ENCODE peak calls at places on chromosomes 2 and 18, in five cellular contexts. U, D, V, T and A are unnamed samples.
A peak's percentile ranks its signal among the peaks of the same experiment; 100 is the strongest.

GRCh38 chr2:57987835-57988573 is 58.6 kb upstream of the VRK2 start:
- DNase-seq in V (no peak), D (no peak), T (no peak), U (no peak), A (no peak)

GRCh38 chr2:200655918-200656580 is 70.2 kb downstream of the AOX1 start:
- DNase-seq in V (no peak), T (no peak), U (peak; percentile 34), D (no peak), A (no peak)

GRCh38 chr18:12015697-12016062 is 34.4 kb downstream of the IMPA2 start:
- DNase-seq in D (peak; percentile 48), U (peak; percentile 72), T (no peak), V (no peak), A (no peak)

GRCh38 chr2:222298311-222299150 is at the start of gene PAX3:
- DNase-seq in D (no peak), U (no peak), T (no peak), V (no peak), A (no peak)

GRCh38 chr18:50284226-50284885 is 3.0 kb upstream of the MBD1 start:
- DNase-seq in T (peak; percentile 78), U (no peak), V (no peak), D (no peak), A (no peak)

GRCh38 chr18:64116806-64117205 is 32.1 kb downstream of the LINC00305 start:
- DNase-seq in V (no peak), U (no peak), D (no peak), T (no peak), A (no peak)

GRCh38 chr18:57780318-57781127 is 22.6 kb downstream of the ATP8B1 start:
- DNase-seq in T (no peak), U (peak; percentile 94), D (no peak), V (no peak), A (no peak)

GRCh38 chr2:163469561-163469962 is 266.2 kb downstream of the FIGN start:
- DNase-seq in D (no peak), V (no peak), U (no peak), T (no peak), A (peak; percentile 11)

GRCh38 chr2:227153766-227154486 is 10.1 kb downstream of the COL4A4 start:
- DNase-seq in T (no peak), U (no peak), D (no peak), V (no peak), A (no peak)

GRCh38 chr2:75561566-75562512 is 1.1 kb upstream of the EVA1A start:
- DNase-seq in D (no peak), T (no peak), U (peak; percentile 55), V (no peak), A (no peak)

GRCh38 chr2:85394976-85395375 is 15.2 kb downstream of the CAPG start:
- DNase-seq in D (no peak), U (no peak), V (no peak), T (no peak), A (no peak)

GRCh38 chr2:144703852-144704324 is 184.0 kb upstream of the ZEB2 start:
- DNase-seq in V (peak; percentile 37), T (peak; percentile 64), D (no peak), U (peak; percentile 61), A (peak; percentile 35)

GRCh38 chr18:27378396-27379094 is 193.4 kb upstream of the CHST9 start:
- DNase-seq in D (no peak), U (no peak), T (peak; percentile 81), V (no peak), A (no peak)

GRCh38 chr2:212903413-212903812 is 248.0 kb downstream of the IKZF2 start:
- DNase-seq in U (no peak), V (no peak), D (no peak), T (peak; percentile 45), A (no peak)
- TF ChIP-seq CTCF in U (no peak), V (no peak), D (no peak), T (no peak), A (no peak)

GRCh38 chr2:233007270-233007669 is 5.8 kb downstream of the NGEF start:
- DNase-seq in U (no peak), T (no peak), V (no peak), D (no peak), A (no peak)
- H3K27me3 ChIP-seq in U (peaks cover 18% of the 10 kb centered on the region), T (peaks cover 33% of the 10 kb centered on the region), V (no peaks in the 10 kb centered on the region), D (no peaks in the 10 kb centered on the region), A (peaks cover 8% of the 10 kb centered on the region)

GRCh38 chr2:219385958-219386520 is 1.7 kb downstream of the DNPEP start:
- DNase-seq in V (no peak), T (no peak), U (no peak), D (no peak), A (no peak)

GRCh38 chr2:219386532-219387280 is 1.0 kb downstream of the DNPEP start:
- DNase-seq in T (no peak), U (no peak), V (no peak), D (no peak), A (no peak)

GRCh38 chr2:219384872-219385271 is 2.8 kb downstream of the DNPEP start:
- DNase-seq in V (no peak), U (no peak), D (no peak), T (no peak), A (no peak)

GRCh38 chr2:219381448-219381847 is 6.3 kb downstream of the DNPEP start:
- DNase-seq in D (no peak), V (no peak), T (no peak), U (no peak), A (no peak)

GRCh38 chr2:219384083-219384713 is 3.5 kb downstream of the DNPEP start:
- DNase-seq in D (no peak), V (no peak), T (no peak), U (no peak), A (no peak)
- TF ChIP-seq CTCF in D (no peak), V (no peak), T (no peak), U (no peak), A (no peak)

GRCh38 chr2:28991462-28991861 is 10.4 kb downstream of the TOGARAM2 start:
- DNase-seq in T (no peak), U (peak; percentile 35), D (no peak), V (no peak), A (no peak)

GRCh38 chr2:28993211-28993960 is 12.3 kb downstream of the TOGARAM2 start:
- DNase-seq in D (no peak), T (peak; percentile 23), V (no peak), U (no peak), A (no peak)

GRCh38 chr2:28989973-28990372 is 8.9 kb downstream of the TOGARAM2 start:
- DNase-seq in V (no peak), T (no peak), U (no peak), D (no peak), A (no peak)

GRCh38 chr2:28990445-28990844 is 9.3 kb downstream of the TOGARAM2 start:
- DNase-seq in D (no peak), U (no peak), T (no peak), V (no peak), A (no peak)

GRCh38 chr2:28991021-28991420 is 9.9 kb downstream of the TOGARAM2 start:
- DNase-seq in U (peak; percentile 78), D (no peak), V (no peak), T (no peak), A (peak; percentile 14)
- H3K27me3 ChIP-seq in U (peaks cover 2% of the 10 kb centered on the region), D (no peaks in the 10 kb centered on the region), V (no peaks in the 10 kb centered on the region), T (peaks cover 3% of the 10 kb centered on the region), A (peaks cover 5% of the 10 kb centered on the region)

GRCh38 chr2:24209389-24210105 is 34.7 kb downstream of the FAM228A start:
- DNase-seq in T (no peak), U (no peak), V (no peak), D (no peak), A (no peak)
- TF ChIP-seq CTCF in T (no peak), U (no peak), V (no peak), D (no peak), A (no peak)

DNA sequence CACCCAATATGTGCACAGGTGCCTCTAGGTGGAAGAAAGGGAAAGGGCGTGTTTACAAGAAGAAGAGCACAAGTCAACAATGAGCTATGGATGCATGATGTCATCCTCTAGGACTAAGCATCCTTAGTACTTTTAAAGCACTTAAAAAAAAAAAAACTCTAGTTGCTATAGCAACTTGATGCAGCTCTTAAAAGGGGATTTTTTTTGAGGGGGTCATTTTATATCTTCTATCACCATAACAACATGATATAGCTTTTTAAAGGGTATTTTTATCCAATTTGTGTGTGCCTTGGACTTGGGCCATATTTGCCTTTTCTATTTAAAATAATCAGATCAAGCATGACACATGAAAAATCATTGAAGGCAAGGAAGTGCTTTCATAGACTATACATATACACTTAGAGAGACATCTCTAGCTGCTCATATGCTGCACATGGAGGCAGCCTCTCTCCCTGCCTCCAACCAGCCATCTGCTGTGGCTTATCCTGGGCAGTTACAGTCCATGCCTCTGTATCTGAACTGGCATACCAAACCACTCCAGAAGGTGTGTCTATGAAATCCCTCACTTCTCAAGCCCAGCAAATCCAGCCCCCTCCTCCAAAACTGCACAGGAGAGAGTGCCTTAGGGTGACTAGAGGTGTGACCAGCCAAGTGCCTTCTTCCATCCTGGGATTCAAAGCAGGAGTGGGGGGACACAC is 165.4 kb downstream of the MSH2 start:
- DNase-seq in U (no peak), T (no peak), D (no peak), V (no peak), A (no peak)
- H3K27me3 ChIP-seq in U (peaks cover 64% of the 10 kb centered on the region), T (peaks cover 90% of the 10 kb centered on the region), D (peaks cover 8% of the 10 kb centered on the region), V (peaks cover 21% of the 10 kb centered on the region), A (peaks cover 28% of the 10 kb centered on the region)